ENCODE peak calls at places on chromosomes 7 and 10, in six cellular contexts. D is kidney tubule cell; K is AG09319; P is activated CD4-positive, CD25-positive, alpha-beta regulatory T cell; Z is stimulated activated CD8-positive, alpha-beta memory T cell treated with anti-CD3 and anti-CD28 coated beads, Interleukin-15, amount 100 ng/mL, for 24 hours; Q is DMS79. X is an unnamed sample.

GRCh38 chr10:112755446-112756117 is 194.5 kb upstream of the TCF7L2 start:
- DNase-seq in Z (no peak), K (no peak), D (peak; percentile 29), P (no peak), Q (no peak), X (no peak)

GRCh38 chr7:46133076-46133475 is 212.0 kb upstream of the IGFBP3 start:
- DNase-seq in Z (no peak), D (no peak), K (no peak), P (no peak), Q (no peak), X (no peak)

GRCh38 chr10:95792874-95793285 is 36.9 kb downstream of the ENTPD1 start:
- DNase-seq in P (no peak), Z (no peak), Q (no peak), D (no peak), K (no peak), X (no peak)

GRCh38 chr7:27100601-27101187 is 1.8 kb downstream of the HOXA2 start:
- DNase-seq in D (peak; percentile 36), P (no peak), Z (no peak), Q (no peak), K (no peak), X (no peak)

GRCh38 chr10:10293431-10293830 is 724.2 kb upstream of the CELF2 start:
- DNase-seq in Q (no peak), K (no peak), P (no peak), Z (no peak), D (no peak), X (no peak)

GRCh38 chr10:31759816-31760626 is 168.6 kb downstream of the ARHGAP12 start:
- DNase-seq in K (peak; percentile 98), Z (peak; percentile 86), D (peak; percentile 97), P (peak; percentile 89), Q (peak; percentile 91), X (peak; percentile 98)

GRCh38 chr10:118835682-118836326 is 81.0 kb upstream of the CACUL1 start:
- DNase-seq in K (no peak), D (peak; percentile 92), Z (no peak), P (no peak), Q (peak; percentile 51), X (peak; percentile 96)

GRCh38 chr10:34835908-34836558 is 20.9 kb upstream of the PARD3 start:
- DNase-seq in Z (no peak), D (peak; percentile 35), P (no peak), K (no peak), Q (no peak), X (no peak)